ENCODE peak calls at places on chromosomes 7 and 10, in seven cellular contexts. Q is mammary epithelial cell; B is fibroblast of lung; W is non-pigmented ciliary epithelial cell; J is DMS79; X is activated CD4-positive, alpha-beta T cell treated with anti-CD3 and anti-CD28 coated beads, Interleukin-2, amount 10 ng/mL, durations not matched to agents 7 days and 5 days; D is activated CD8-positive, alpha-beta memory T cell treated with anti-CD3 and anti-CD28 coated beads, Interleukin-2, amount 50 U/mL, for 48 hours. G is an unnamed sample.

GRCh38 chr7:42274052-42274451 is 37.0 kb upstream of the GLI3 start:
- DNase-seq in Q (peak), B (peak), W (peak), J (no peak), X (no peak), D (no peak), G (no peak)

GRCh38 chr7:95205821-95206220 is 118.5 kb downstream of the PON1 start:
- DNase-seq in Q (peak), B (peak), W (peak), J (no peak), X (no peak), D (no peak), G (no peak)

GRCh38 chr7:27172823-27173411 is 1.2 kb downstream of the HOXA10 start:
- DNase-seq in Q (no peak), B (no peak), W (no peak), J (peak), X (no peak), D (peak), G (no peak)

GRCh38 chr10:77416327-77417135 is 221.1 kb downstream of the KCNMA1 start:
- DNase-seq in Q (peak), B (peak), W (peak), J (no peak), X (no peak), D (no peak), G (no peak)

GRCh38 chr7:35968140-35968940 is 167.5 kb downstream of the SEPTIN7 start:
- DNase-seq in Q (no peak), B (no peak), W (no peak), J (no peak), X (no peak), D (no peak), G (no peak)

GRCh38 chr7:13111230-13111629 is 423.8 kb downstream of the ARL4A start:
- DNase-seq in Q (no peak), B (peak), W (peak), J (no peak), X (no peak), D (no peak), G (no peak)

GRCh38 chr7:88485811-88486210 is 179.1 kb upstream of the STEAP4 start:
- DNase-seq in Q (no peak), B (no peak), W (no peak), J (no peak), X (no peak), D (no peak), G (no peak)

GRCh38 chr7:157926521-157927167 is 589.8 kb downstream of the DNAJB6 start:
- DNase-seq in Q (no peak), B (no peak), W (no peak), J (no peak), X (no peak), D (no peak), G (peak)

GRCh38 chr7:102393467-102393866 is 2.7 kb upstream of the PRKRIP1 start:
- DNase-seq in Q (no peak), B (peak), W (no peak), J (no peak), X (no peak), D (no peak), G (no peak)

GRCh38 chr7:143408686-143409551 is at the start of gene EPHA1:
- DNase-seq in Q (peak), B (no peak), W (no peak), J (peak), X (peak), D (no peak), G (peak)

GRCh38 chr7:76423666-76424412 is 911 bp upstream of the ZP3 start:
- DNase-seq in Q (no peak), B (peak), W (no peak), J (no peak), X (no peak), D (no peak), G (no peak)

GRCh38 chr10:49240946-49241345 is 52.8 kb upstream of the TMEM273 start:
- DNase-seq in Q (no peak), B (no peak), W (no peak), J (no peak), X (no peak), D (no peak), G (no peak)

GRCh38 chr10:34815174-34816066 is at the start of gene PARD3:
- DNase-seq in Q (peak), B (peak), W (no peak), J (no peak), X (peak), D (peak), G (no peak)

GRCh38 chr7:100836812-100837098 is 9.4 kb upstream of the EPHB4 start:
- DNase-seq in Q (no peak), B (no peak), W (no peak), J (no peak), X (no peak), D (no peak), G (no peak)

GRCh38 chr7:131328387-131329175 is 905 bp downstream of the MKLN1 start:
- DNase-seq in Q (peak), B (peak), W (no peak), J (no peak), X (no peak), D (no peak), G (no peak)

GRCh38 chr7:79453558-79454324 is at the start of gene MAGI2:
- DNase-seq in Q (peak), B (peak), W (no peak), J (no peak), X (no peak), D (peak), G (no peak)

GRCh38 chr7:96090756-96091155 is 231.1 kb downstream of the SLC25A13 start:
- DNase-seq in Q (no peak), B (no peak), W (no peak), J (no peak), X (no peak), D (no peak), G (no peak)

GRCh38 chr7:140640060-140640611 is 477 bp downstream of the DENND2A start:
- DNase-seq in Q (no peak), B (peak), W (no peak), J (no peak), X (no peak), D (no peak), G (no peak)

GRCh38 chr10:126463306-126463705 is 75.0 kb upstream of the ADAM12 start:
- DNase-seq in Q (no peak), B (no peak), W (no peak), J (no peak), X (no peak), D (no peak), G (no peak)

GRCh38 chr7:104956753-104957450 is 57.1 kb upstream of the KMT2E start:
- DNase-seq in Q (peak), B (peak), W (peak), J (no peak), X (peak), D (peak), G (peak)

GRCh38 chr7:22184549-22185199 is 172.3 kb downstream of the RAPGEF5 start:
- DNase-seq in Q (no peak), B (no peak), W (no peak), J (no peak), X (no peak), D (no peak), G (no peak)

GRCh38 chr7:135238112-135238744 is 4.6 kb downstream of the STRA8 start:
- DNase-seq in Q (no peak), B (no peak), W (no peak), J (no peak), X (no peak), D (peak), G (no peak)

GRCh38 chr10:7248148-7248547 is 162.7 kb downstream of the SFMBT2 start:
- DNase-seq in Q (no peak), B (no peak), W (no peak), J (no peak), X (no peak), D (no peak), G (no peak)

GRCh38 chr10:65565246-65565645 is 1360.6 kb upstream of the LRRTM3 start:
- DNase-seq in Q (no peak), B (no peak), W (no peak), J (no peak), X (no peak), D (no peak), G (no peak)

GRCh38 chr7:144027974-144028373 is 20.8 kb upstream of the OR2A5 start:
- DNase-seq in Q (no peak), B (no peak), W (no peak), J (no peak), X (no peak), D (no peak), G (no peak)

GRCh38 chr7:116588641-116589594 is 64.1 kb downstream of the CAV1 start:
- DNase-seq in Q (peak), B (peak), W (no peak), J (peak), X (peak), D (no peak), G (no peak)

GRCh38 chr10:60611291-60611747 is 167.0 kb upstream of the CDK1 start:
- DNase-seq in Q (peak), B (peak), W (peak), J (no peak), X (no peak), D (no peak), G (no peak)

GRCh38 chr7:106767498-106768323 is 97.4 kb upstream of the PIK3CG start:
- DNase-seq in Q (no peak), B (peak), W (peak), J (no peak), X (peak), D (no peak), G (no peak)

GRCh38 chr7:157905740-157906461 is 569.1 kb downstream of the DNAJB6 start:
- DNase-seq in Q (no peak), B (no peak), W (no peak), J (no peak), X (no peak), D (no peak), G (no peak)

GRCh38 chr10:110013615-110014293 is 6.0 kb downstream of the ADD3 start:
- DNase-seq in Q (peak), B (no peak), W (no peak), J (no peak), X (peak), D (no peak), G (peak)

GRCh38 chr10:97517778-97518561 is 19.2 kb downstream of the UBTD1 start:
- DNase-seq in Q (peak), B (peak), W (no peak), J (peak), X (no peak), D (no peak), G (no peak)

GRCh38 chr10:73998623-73999622 is 1.0 kb downstream of the VCL start:
- DNase-seq in Q (peak), B (peak), W (no peak), J (peak), X (peak), D (peak), G (peak)

GRCh38 chr10:110600487-110601101 is 33.1 kb downstream of the SMC3 start:
- DNase-seq in Q (peak), B (peak), W (peak), J (no peak), X (peak), D (no peak), G (peak)

GRCh38 chr7:38453187-38453586 is 178.0 kb downstream of the AMPH start:
- DNase-seq in Q (no peak), B (no peak), W (no peak), J (no peak), X (no peak), D (no peak), G (no peak)

GRCh38 chr7:148290451-148291005 is 300.0 kb upstream of the C7orf33 start:
- DNase-seq in Q (no peak), B (no peak), W (no peak), J (no peak), X (no peak), D (no peak), G (no peak)

GRCh38 chr7:17038160-17038782 is 156.5 kb upstream of the AGR3 start:
- DNase-seq in Q (no peak), B (no peak), W (no peak), J (no peak), X (no peak), D (no peak), G (no peak)

GRCh38 chr7:79199266-79199665 is 254.2 kb downstream of the MAGI2 start:
- DNase-seq in Q (no peak), B (no peak), W (no peak), J (no peak), X (no peak), D (no peak), G (no peak)

GRCh38 chr10:11685787-11686218 is 56.4 kb upstream of the ECHDC3 start:
- DNase-seq in Q (peak), B (peak), W (no peak), J (peak), X (peak), D (no peak), G (peak)

G was measured in activated CD8-positive, alpha-beta T cell treated with anti-CD3 and anti-CD28 coated beads, Interleukin-2, amount 10 ng/mL, durations not matched to agents 7 days and 5 days.